ENCODE peak calls at places on chromosomes 12 and 14, in ten cellular contexts. D is Calu3, X is heart left ventricle, W is GOT3, M is KBM-7, Y is cardiac fibroblast, C is anterior cingulate cortex, I is HFFc6, S is NCI-H1105 treated with DMSO at 0.1 percent for 48 hours, F is GM04504. G is an unnamed sample.

GRCh38 chr14:74547331-74547927 is 53.9 kb downstream of the ISCA2 start:
- DNase-seq in M (no peak), S (no peak), F (no peak), C (no peak), Y (no peak), I (no peak), X (no peak), W (no peak), D (no peak), G (no peak)

GRCh38 chr12:89364058-89364457 is 11.8 kb upstream of the DUSP6 start:
- DNase-seq in I (no peak), M (no peak), D (no peak), S (no peak), F (no peak), X (no peak), Y (no peak), C (no peak), W (no peak), G (no peak)

GRCh38 chr14:39432619-39433451 is 602 bp upstream of the FBXO33 start:
- DNase-seq in W (peak), F (peak), D (peak), C (peak), I (peak), X (peak), M (peak), S (peak), Y (peak), G (peak)

GRCh38 chr14:105092912-105093425 is 27.7 kb upstream of the GPR132 start:
- DNase-seq in I (peak), Y (peak), D (peak), X (peak), M (peak), W (no peak), F (no peak), C (no peak), S (no peak), G (no peak)

GRCh38 chr14:60807971-60808370 is 73.4 kb downstream of the MNAT1 start:
- DNase-seq in M (no peak), X (no peak), Y (peak), I (peak), D (no peak), S (no peak), F (no peak), C (no peak), W (no peak), G (no peak)

GRCh38 chr12:47787596-47788319 is 14.7 kb downstream of the SLC48A1 start:
- DNase-seq in X (no peak), I (no peak), C (no peak), F (no peak), M (no peak), W (no peak), Y (no peak), D (no peak), S (no peak), G (no peak)

GRCh38 chr12:106418970-106419369 is 61.4 kb downstream of the POLR3B start:
- DNase-seq in S (no peak), M (no peak), Y (no peak), W (no peak), D (no peak), C (no peak), X (no peak), F (no peak), I (no peak), G (no peak)

GRCh38 chr12:124518051-124518932 is 49.1 kb downstream of the NCOR2 start:
- DNase-seq in X (peak), D (peak), S (peak), W (peak), I (peak), C (peak), M (peak), F (peak), Y (peak), G (peak)

GRCh38 chr12:29278673-29279420 is 102.1 kb downstream of the ERGIC2 start:
- DNase-seq in C (no peak), X (no peak), W (no peak), Y (peak), F (peak), D (no peak), S (no peak), M (no peak), I (no peak), G (no peak)

GRCh38 chr14:63717704-63718103 is 10.2 kb downstream of the SGPP1 start:
- DNase-seq in I (peak), C (no peak), F (no peak), M (peak), W (no peak), Y (peak), X (no peak), S (peak), D (no peak), G (peak)

GRCh38 chr12:50924439-50925341 is 27.7 kb upstream of the HIGD1C start:
- DNase-seq in Y (peak), W (peak), X (peak), C (peak), D (peak), I (peak), S (peak), F (peak), M (peak), G (peak)

GRCh38 chr12:88266851-88267360 is 124.8 kb downstream of the TMTC3 start:
- DNase-seq in I (no peak), F (peak), C (no peak), D (no peak), X (no peak), Y (no peak), M (no peak), W (no peak), S (peak), G (no peak)

GRCh38 chr12:57751432-57751787 is 700 bp downstream of the CDK4 start:
- DNase-seq in W (no peak), D (no peak), I (no peak), S (no peak), Y (no peak), X (no peak), M (no peak), C (no peak), F (no peak), G (no peak)

GRCh38 chr14:99535448-99535847 is 54.2 kb downstream of the CCNK start:
- DNase-seq in I (no peak), C (no peak), D (no peak), W (no peak), S (no peak), M (no peak), F (no peak), Y (no peak), X (no peak), G (no peak)